ENCODE peak calls at places on chromosome 5, in nine cellular contexts. N is non-pigmented ciliary epithelial cell; X is PC-9; Z is HT-29; B is dorsolateral prefrontal cortex; S is activated CD4-positive, alpha-beta T cell treated with anti-CD3 and anti-CD28 coated beads for 24 hours; W is stimulated activated CD4-positive, alpha-beta T cell treated with anti-CD3 and anti-CD28 coated beads, Interleukin-15, amount 100 ng/mL, for 24 hours; F is dermis blood vessel endothelial cell; E is Right ventricle myocardium superior. L is an unnamed sample.

GRCh38 chr5:124289122-124289521 is 457.3 kb downstream of the ZNF608 start:
- DNase-seq in F (no peak), S (no peak), N (no peak), X (no peak), W (no peak), Z (no peak), E (peak; percentile 72), B (peak; percentile 82), L (no peak)

GRCh38 chr5:119074419-119074818 is 3.5 kb downstream of the DMXL1 start:
- DNase-seq in N (no peak), B (no peak), E (no peak), S (no peak), X (no peak), F (no peak), W (no peak), Z (no peak), L (no peak)

GRCh38 chr5:175894251-175894650 is 22.9 kb downstream of the CPLX2 start:
- DNase-seq in X (no peak), F (no peak), E (no peak), W (no peak), N (no peak), B (no peak), Z (no peak), S (no peak), L (no peak)

GRCh38 chr5:76145945-76146344 is 62.8 kb downstream of the SV2C start:
- DNase-seq in E (no peak), N (no peak), X (no peak), W (peak; percentile 14), F (peak; percentile 36), S (no peak), B (no peak), Z (peak; percentile 46), L (no peak)

GRCh38 chr5:174493536-174493935 is 230.8 kb upstream of the MSX2 start:
- DNase-seq in N (no peak), S (no peak), B (no peak), W (no peak), F (no peak), E (no peak), Z (no peak), X (no peak), L (no peak)

GRCh38 chr5:75203604-75204003 is 33.1 kb downstream of the ANKRD31 start:
- DNase-seq in N (no peak), S (no peak), B (no peak), W (no peak), X (no peak), E (no peak), Z (no peak), F (no peak), L (no peak)

GRCh38 chr5:141814064-141814982 is 63.9 kb downstream of the PCDH1 start:
- DNase-seq in W (peak; percentile 67), N (no peak), E (peak; percentile 64), X (no peak), F (peak; percentile 77), S (peak; percentile 38), Z (peak; percentile 79), B (no peak), L (no peak)

GRCh38 chr5:65769539-65769938 is 47.5 kb downstream of the NLN start:
- DNase-seq in X (peak; percentile 41), F (peak; percentile 77), W (no peak), Z (no peak), N (peak; percentile 73), E (no peak), B (no peak), S (no peak), L (no peak)

GRCh38 chr5:158261669-158262367 is 402.9 kb upstream of the CLINT1 start:
- DNase-seq in W (no peak), S (no peak), N (no peak), B (no peak), Z (no peak), E (no peak), X (no peak), F (no peak), L (no peak)

GRCh38 chr5:59241564-59241963 is 652.0 kb downstream of the PDE4D start:
- DNase-seq in Z (no peak), N (no peak), S (no peak), W (no peak), E (no peak), X (no peak), F (no peak), B (no peak), L (no peak)

GRCh38 chr5:130605200-130605599 is 559.9 kb downstream of the HINT1 start:
- DNase-seq in S (no peak), B (no peak), W (no peak), X (peak; percentile 61), N (no peak), Z (peak; percentile 10), F (no peak), E (no peak), L (no peak)

GRCh38 chr5:109775130-109775529 is 85.4 kb downstream of the MAN2A1 start:
- DNase-seq in X (no peak), E (no peak), W (no peak), B (no peak), N (no peak), S (no peak), Z (no peak), F (no peak), L (no peak)

GRCh38 chr5:71786337-71787060 is 67.4 kb downstream of the CARTPT start:
- DNase-seq in S (no peak), F (no peak), N (no peak), X (no peak), E (no peak), Z (no peak), W (no peak), B (no peak), L (no peak)

GRCh38 chr5:33509036-33509435 is 68.3 kb downstream of the TARS1 start:
- DNase-seq in S (no peak), F (no peak), E (no peak), W (no peak), Z (no peak), B (no peak), X (no peak), N (peak; percentile 26), L (no peak)

GRCh38 chr5:166722939-166723338 is 1568.5 kb upstream of the WWC1 start:
- DNase-seq in W (no peak), Z (no peak), X (no peak), E (no peak), F (no peak), B (no peak), S (no peak), N (peak; percentile 65), L (no peak)

GRCh38 chr5:31641059-31641458 is 2.1 kb downstream of the PDZD2 start:
- DNase-seq in S (no peak), X (no peak), E (no peak), W (no peak), N (no peak), F (no peak), Z (no peak), B (no peak), L (no peak)

GRCh38 chr5:173602423-173602822 is 14.0 kb downstream of the BOD1 start:
- DNase-seq in X (no peak), Z (no peak), B (no peak), E (peak; percentile 65), S (no peak), N (no peak), W (no peak), F (no peak), L (no peak)

GRCh38 chr5:74257645-74258328 is 382.7 kb downstream of the ENC1 start:
- DNase-seq in B (no peak), E (peak; percentile 83), X (peak; percentile 94), W (no peak), F (no peak), S (no peak), Z (peak; percentile 78), N (no peak), L (no peak)

GRCh38 chr5:1736889-1737711 is 62.5 kb downstream of the MRPL36 start:
- DNase-seq in N (no peak), B (no peak), X (no peak), E (no peak), W (no peak), Z (no peak), F (no peak), S (no peak), L (no peak)

GRCh38 chr5:43780586-43780985 is 177.6 kb downstream of the NNT start:
- DNase-seq in Z (no peak), F (no peak), N (no peak), X (no peak), S (no peak), B (no peak), W (no peak), E (no peak), L (no peak)

GRCh38 chr5:142459209-142459608 is 134.4 kb upstream of the SPRY4 start:
- DNase-seq in X (no peak), F (no peak), S (no peak), W (no peak), Z (no peak), E (no peak), B (no peak), N (no peak), L (no peak)

GRCh38 chr5:139461698-139462097 is 845 bp downstream of the ECSCR start:
- DNase-seq in X (no peak), E (no peak), B (no peak), N (no peak), S (no peak), Z (no peak), W (no peak), F (peak; percentile 91), L (no peak)

L was measured in C1 segment of cervical spinal cord.